ENCODE peak calls at places on chromosome 2, in four cellular contexts. One of them, this sample, is unnamed.

GRCh38 chr2:55159037-55159651 is 72.9 kb downstream of the CLHC1 start:
- DNase-seq in GM23248: no peak
- DNase-seq in stomach: no peak
- DNase-seq in lower leg skin: peak
- DNase-seq in this sample: no peak

GRCh38 chr2:224918626-224919471 is 123.4 kb downstream of the DOCK10 start:
- DNase-seq in GM23248: no peak
- DNase-seq in stomach: no peak
- DNase-seq in lower leg skin: no peak
- DNase-seq in this sample: no peak

GRCh38 chr2:134207589-134208209 is 46.2 kb upstream of the MGAT5 start:
- DNase-seq in GM23248: peak
- DNase-seq in stomach: peak
- DNase-seq in lower leg skin: no peak
- DNase-seq in this sample: peak

GRCh38 chr2:165621086-165621560 is 151.6 kb downstream of the CSRNP3 start:
- DNase-seq in GM23248: peak
- DNase-seq in stomach: peak
- DNase-seq in lower leg skin: no peak
- DNase-seq in this sample: no peak

GRCh38 chr2:163655672-163656071 is 80.1 kb downstream of the FIGN start:
- DNase-seq in GM23248: no peak
- DNase-seq in stomach: no peak
- DNase-seq in lower leg skin: no peak
- DNase-seq in this sample: no peak

GRCh38 chr2:176490061-176490861 is 221.0 kb downstream of the MTX2 start:
- DNase-seq in GM23248: no peak
- DNase-seq in stomach: peak
- DNase-seq in lower leg skin: no peak
- DNase-seq in this sample: peak

GRCh38 chr2:1815053-1815452 is 70.7 kb upstream of the PXDN start:
- DNase-seq in GM23248: no peak
- DNase-seq in stomach: no peak
- DNase-seq in lower leg skin: no peak
- DNase-seq in this sample: no peak

GRCh38 chr2:31654241-31654640 is 73.5 kb upstream of the SRD5A2 start:
- DNase-seq in GM23248: no peak
- DNase-seq in stomach: no peak
- DNase-seq in lower leg skin: no peak
- DNase-seq in this sample: no peak

GRCh38 chr2:37414470-37414949 is 70.1 kb downstream of the QPCT start:
- DNase-seq in GM23248: peak
- DNase-seq in stomach: no peak
- DNase-seq in lower leg skin: no peak
- DNase-seq in this sample: peak

GRCh38 chr2:191321861-191322662 is 76.9 kb downstream of the MYO1B start:
- DNase-seq in GM23248: peak
- DNase-seq in stomach: no peak
- DNase-seq in lower leg skin: no peak
- DNase-seq in this sample: peak

GRCh38 chr2:74457549-74458131 is 598 bp upstream of the WBP1 start:
- DNase-seq in GM23248: peak
- DNase-seq in stomach: peak
- DNase-seq in lower leg skin: peak
- DNase-seq in this sample: peak

GRCh38 chr2:128631698-128632490 is 313.2 kb upstream of the HS6ST1 start:
- DNase-seq in GM23248: no peak
- DNase-seq in stomach: peak
- DNase-seq in lower leg skin: peak
- DNase-seq in this sample: no peak

GRCh38 chr2:165141601-165142000 is 62.2 kb downstream of the SCN3A start:
- DNase-seq in GM23248: peak
- DNase-seq in stomach: no peak
- DNase-seq in lower leg skin: no peak
- DNase-seq in this sample: no peak

GRCh38 chr2:157336137-157336721 is 10.6 kb upstream of the ERMN start:
- DNase-seq in GM23248: peak
- DNase-seq in stomach: peak
- DNase-seq in lower leg skin: no peak
- DNase-seq in this sample: peak

GRCh38 chr2:191923652-191923997 is 76.7 kb upstream of the CAVIN2 start:
- DNase-seq in GM23248: no peak
- DNase-seq in stomach: no peak
- DNase-seq in lower leg skin: no peak
- DNase-seq in this sample: no peak

GRCh38 chr2:160139350-160139749 is 60.7 kb downstream of the ITGB6 start:
- DNase-seq in GM23248: no peak
- DNase-seq in stomach: no peak
- DNase-seq in lower leg skin: no peak
- DNase-seq in this sample: no peak

GRCh38 chr2:105254520-105255210 is 13.1 kb downstream of the GPR45 start:
- DNase-seq in GM23248: no peak
- DNase-seq in stomach: no peak
- DNase-seq in lower leg skin: no peak
- DNase-seq in this sample: no peak

GRCh38 chr2:171225302-171225980 is 64.7 kb upstream of the TLK1 start:
- DNase-seq in GM23248: peak
- DNase-seq in stomach: no peak
- DNase-seq in lower leg skin: no peak
- DNase-seq in this sample: no peak

GRCh38 chr2:190408538-190409271 is 550 bp downstream of the MFSD6 start:
- DNase-seq in GM23248: peak
- DNase-seq in stomach: peak
- DNase-seq in lower leg skin: peak
- DNase-seq in this sample: peak

GRCh38 chr2:118134650-118135049 is 46.4 kb downstream of the INSIG2 start:
- DNase-seq in GM23248: no peak
- DNase-seq in stomach: no peak
- DNase-seq in lower leg skin: no peak
- DNase-seq in this sample: no peak

GRCh38 chr2:233051241-233052149 is 8.6 kb upstream of the INPP5D start:
- DNase-seq in GM23248: peak
- DNase-seq in stomach: no peak
- DNase-seq in lower leg skin: peak
- DNase-seq in this sample: peak

GRCh38 chr2:25606892-25607291 is 66.5 kb downstream of the DTNB start:
- DNase-seq in GM23248: peak
- DNase-seq in stomach: no peak
- DNase-seq in lower leg skin: no peak
- DNase-seq in this sample: peak

GRCh38 chr2:139123795-139124194 is 343.6 kb upstream of the NXPH2 start:
- DNase-seq in GM23248: no peak
- DNase-seq in stomach: no peak
- DNase-seq in lower leg skin: no peak
- DNase-seq in this sample: no peak

GRCh38 chr2:15693926-15694588 is 102.4 kb downstream of the DDX1 start:
- DNase-seq in GM23248: no peak
- DNase-seq in stomach: no peak
- DNase-seq in lower leg skin: no peak
- DNase-seq in this sample: peak

GRCh38 chr2:109507828-109508227 is 105.9 kb downstream of the SEPTIN10 start:
- DNase-seq in GM23248: no peak
- DNase-seq in stomach: no peak
- DNase-seq in lower leg skin: no peak
- DNase-seq in this sample: no peak

GRCh38 chr2:234544659-234545611 is 48.1 kb upstream of the ARL4C start:
- DNase-seq in GM23248: peak
- DNase-seq in stomach: peak
- DNase-seq in lower leg skin: peak
- DNase-seq in this sample: peak

GRCh38 chr2:111636905-111637304 is 247.1 kb downstream of the ANAPC1 start:
- DNase-seq in GM23248: no peak
- DNase-seq in stomach: no peak
- DNase-seq in lower leg skin: no peak
- DNase-seq in this sample: no peak

DNA sequence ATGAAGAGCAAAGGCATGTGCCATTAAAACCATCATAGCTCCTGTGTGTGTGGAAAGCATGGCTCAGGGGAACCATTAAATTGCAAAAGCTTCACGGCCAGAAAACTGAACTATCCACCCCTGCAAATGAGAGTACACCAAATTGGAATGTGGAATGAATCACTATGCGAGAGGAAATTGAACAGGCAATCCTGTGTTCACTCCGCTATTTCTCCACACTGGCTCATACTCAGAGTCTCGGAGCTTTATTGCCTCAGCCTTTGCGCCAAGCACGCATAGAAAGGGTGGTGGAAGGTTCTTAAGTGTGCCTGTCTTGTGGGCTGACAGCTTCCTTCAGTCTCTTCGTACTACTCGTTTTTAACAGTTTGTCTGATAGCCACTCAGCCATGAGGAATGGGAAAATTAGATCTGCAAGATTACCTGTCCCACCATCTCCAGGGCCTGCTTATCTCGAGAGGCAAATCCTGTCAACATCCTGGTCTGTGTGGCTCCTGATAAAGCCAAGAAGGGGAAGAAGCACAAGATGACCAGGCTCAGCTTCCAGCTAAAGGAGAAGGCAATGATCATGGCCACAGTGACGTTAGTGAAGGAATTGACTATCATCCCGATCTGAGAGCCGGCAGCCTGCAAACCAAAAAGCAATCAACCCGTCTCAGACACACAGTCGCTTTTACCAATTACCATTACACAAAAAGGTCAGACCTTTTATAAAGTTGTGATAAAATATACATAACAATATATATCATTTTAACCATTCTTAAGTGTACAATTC is 34.9 kb downstream of the G6PC2 start:
- DNase-seq in GM23248: peak
- DNase-seq in stomach: no peak
- DNase-seq in lower leg skin: no peak
- DNase-seq in this sample: no peak
- H3K4me3 ChIP-seq in GM23248: no peak
- H3K4me3 ChIP-seq in stomach: no peak
- H3K4me3 ChIP-seq in lower leg skin: no peak
- H3K4me3 ChIP-seq in this sample: no peak

GRCh38 chr2:66555076-66555475 is 120.2 kb downstream of the MEIS1 start:
- DNase-seq in GM23248: no peak
- DNase-seq in stomach: no peak
- DNase-seq in lower leg skin: no peak
- DNase-seq in this sample: no peak
- H3K4me3 ChIP-seq in GM23248: no peak
- H3K4me3 ChIP-seq in stomach: peak
- H3K4me3 ChIP-seq in lower leg skin: no peak
- H3K4me3 ChIP-seq in this sample: no peak

GRCh38 chr2:136246086-136246669 is 128.2 kb upstream of the CXCR4 start:
- DNase-seq in GM23248: peak
- DNase-seq in stomach: peak
- DNase-seq in lower leg skin: peak
- DNase-seq in this sample: peak
- H3K4me3 ChIP-seq in GM23248: no peak
- H3K4me3 ChIP-seq in stomach: no peak
- H3K4me3 ChIP-seq in lower leg skin: no peak
- H3K4me3 ChIP-seq in this sample: no peak

DNA sequence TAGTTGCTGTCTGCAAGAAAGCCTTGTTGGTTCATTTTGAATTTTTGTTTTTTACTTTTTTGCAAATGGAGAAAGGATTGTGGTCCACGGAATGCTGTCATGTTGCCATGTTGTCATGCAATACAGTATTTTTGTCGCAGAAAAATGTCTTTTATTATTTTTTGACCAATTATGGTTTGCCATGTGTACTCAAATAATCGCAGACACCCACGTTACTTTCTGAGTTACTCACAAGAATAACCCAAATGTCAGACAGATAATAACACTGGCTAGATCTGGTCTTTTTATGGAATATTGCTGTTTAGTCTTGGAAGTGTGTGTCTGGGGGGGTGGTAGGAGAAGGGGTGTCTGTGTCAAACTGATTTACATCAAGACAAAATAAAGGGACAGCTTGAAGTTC is 188.9 kb downstream of the LTBP1 start:
- DNase-seq in GM23248: peak
- DNase-seq in stomach: no peak
- DNase-seq in lower leg skin: no peak
- DNase-seq in this sample: no peak
- H3K4me3 ChIP-seq in GM23248: peak
- H3K4me3 ChIP-seq in stomach: peak
- H3K4me3 ChIP-seq in lower leg skin: no peak
- H3K4me3 ChIP-seq in this sample: no peak

GRCh38 chr2:144595686-144596073 is 75.8 kb upstream of the ZEB2 start:
- DNase-seq in GM23248: no peak
- DNase-seq in stomach: no peak
- DNase-seq in lower leg skin: no peak
- DNase-seq in this sample: no peak

GRCh38 chr2:144598906-144599305 is 79.0 kb upstream of the ZEB2 start:
- DNase-seq in GM23248: no peak
- DNase-seq in stomach: no peak
- DNase-seq in lower leg skin: no peak
- DNase-seq in this sample: no peak

GRCh38 chr2:144595279-144595678 is 75.4 kb upstream of the ZEB2 start:
- DNase-seq in GM23248: no peak
- DNase-seq in stomach: no peak
- DNase-seq in lower leg skin: no peak
- DNase-seq in this sample: no peak

GRCh38 chr2:144597894-144598593 is 78.1 kb upstream of the ZEB2 start:
- DNase-seq in GM23248: no peak
- DNase-seq in stomach: no peak
- DNase-seq in lower leg skin: no peak
- DNase-seq in this sample: no peak

DNA sequence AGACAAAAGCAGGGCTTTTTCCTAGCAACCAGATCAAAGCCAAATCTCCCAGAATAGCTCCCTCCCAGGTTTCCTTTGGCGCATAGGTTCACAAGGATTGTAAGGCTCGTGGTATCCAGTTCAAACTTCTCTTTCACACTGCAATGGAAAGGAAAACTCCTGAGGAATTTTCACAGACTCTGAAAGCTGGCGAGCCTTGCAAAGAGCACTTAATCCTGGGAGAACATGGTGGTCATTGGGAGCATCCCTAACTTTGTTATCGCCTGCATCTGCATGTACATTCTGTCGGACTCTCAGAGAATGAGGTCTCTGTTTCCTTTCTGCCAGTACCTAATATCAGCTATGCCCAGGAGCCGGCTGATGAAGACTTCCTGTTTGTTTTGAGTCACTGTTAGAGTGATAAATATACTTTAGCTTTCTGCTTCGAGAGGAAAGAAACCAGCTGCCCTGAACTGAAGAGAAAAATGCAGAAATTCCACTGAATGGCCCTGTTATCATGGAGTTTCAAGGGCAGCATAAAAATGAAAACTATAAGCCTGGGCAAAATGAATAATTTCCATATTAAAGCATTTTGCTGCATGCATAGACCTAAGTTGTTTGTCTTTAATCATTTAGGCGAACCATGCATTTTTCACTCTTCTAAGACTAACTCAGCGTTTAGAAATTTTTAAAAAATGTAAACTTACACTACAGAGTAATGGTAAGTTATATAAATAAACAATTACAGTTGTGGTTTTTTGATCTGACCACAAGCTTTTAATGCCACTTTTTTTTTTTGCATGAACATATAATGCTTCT is 76.4 kb upstream of the ZEB2 start:
- DNase-seq in GM23248: peak
- DNase-seq in stomach: no peak
- DNase-seq in lower leg skin: no peak
- DNase-seq in this sample: peak
- H3K4me3 ChIP-seq in GM23248: no peak
- H3K4me3 ChIP-seq in stomach: no peak
- H3K4me3 ChIP-seq in lower leg skin: no peak
- H3K4me3 ChIP-seq in this sample: no peak

This sample was measured in neural progenitor cell.